ENCODE peak calls at places on chromosomes 12 and 14, in seven cellular contexts. One of them, this sample, is unnamed.

GRCh38 chr12:97300921-97301320 is 161.7 kb upstream of the RMST start:
- DNase-seq in DND-41: no peak
- DNase-seq in C1 segment of cervical spinal cord: no peak
- DNase-seq in NCI-H1092: no peak
- DNase-seq in lower lobe of right lung: no peak
- DNase-seq in activated T-cell treated with anti-CD3 and anti-CD28 coated beads, Interleukin-2, amount 50 U/mL, for 4 hours: no peak
- DNase-seq in NCI-H748 treated with DMSO at 0.1 percent for 48 hours: no peak
- DNase-seq in this sample: no peak

GRCh38 chr12:109962388-109962787 is 33.8 kb downstream of the GIT2 start:
- DNase-seq in activated T-cell treated with anti-CD3 and anti-CD28 coated beads, Interleukin-2, amount 50 U/mL, for 4 hours: no peak
- DNase-seq in DND-41: no peak
- DNase-seq in NCI-H1092: no peak
- DNase-seq in C1 segment of cervical spinal cord: no peak
- DNase-seq in lower lobe of right lung: no peak
- DNase-seq in NCI-H748 treated with DMSO at 0.1 percent for 48 hours: no peak
- DNase-seq in this sample: no peak

GRCh38 chr14:68941820-68942219 is 37.3 kb downstream of the ACTN1 start:
- DNase-seq in NCI-H1092: no peak
- DNase-seq in lower lobe of right lung: no peak
- DNase-seq in activated T-cell treated with anti-CD3 and anti-CD28 coated beads, Interleukin-2, amount 50 U/mL, for 4 hours: no peak
- DNase-seq in C1 segment of cervical spinal cord: no peak
- DNase-seq in DND-41: no peak
- DNase-seq in NCI-H748 treated with DMSO at 0.1 percent for 48 hours: no peak
- DNase-seq in this sample: no peak

GRCh38 chr12:65879878-65880277 is 55.6 kb downstream of the HMGA2 start:
- DNase-seq in NCI-H748 treated with DMSO at 0.1 percent for 48 hours: no peak
- DNase-seq in C1 segment of cervical spinal cord: no peak
- DNase-seq in lower lobe of right lung: no peak
- DNase-seq in NCI-H1092: no peak
- DNase-seq in activated T-cell treated with anti-CD3 and anti-CD28 coated beads, Interleukin-2, amount 50 U/mL, for 4 hours: no peak
- DNase-seq in DND-41: no peak
- DNase-seq in this sample: no peak

GRCh38 chr12:42962384-42962783 is 372.8 kb upstream of the PRICKLE1 start:
- DNase-seq in C1 segment of cervical spinal cord: no peak
- DNase-seq in NCI-H1092: no peak
- DNase-seq in DND-41: no peak
- DNase-seq in activated T-cell treated with anti-CD3 and anti-CD28 coated beads, Interleukin-2, amount 50 U/mL, for 4 hours: no peak
- DNase-seq in NCI-H748 treated with DMSO at 0.1 percent for 48 hours: no peak
- DNase-seq in lower lobe of right lung: no peak
- DNase-seq in this sample: no peak

GRCh38 chr12:117119592-117120198 is 20.5 kb upstream of the TESC start:
- DNase-seq in NCI-H748 treated with DMSO at 0.1 percent for 48 hours: peak
- DNase-seq in lower lobe of right lung: no peak
- DNase-seq in NCI-H1092: no peak
- DNase-seq in DND-41: peak
- DNase-seq in C1 segment of cervical spinal cord: peak
- DNase-seq in activated T-cell treated with anti-CD3 and anti-CD28 coated beads, Interleukin-2, amount 50 U/mL, for 4 hours: peak
- DNase-seq in this sample: peak

GRCh38 chr12:52846356-52846970 is 2.3 kb downstream of the KRT78 start:
- DNase-seq in lower lobe of right lung: no peak
- DNase-seq in NCI-H748 treated with DMSO at 0.1 percent for 48 hours: no peak
- DNase-seq in activated T-cell treated with anti-CD3 and anti-CD28 coated beads, Interleukin-2, amount 50 U/mL, for 4 hours: no peak
- DNase-seq in NCI-H1092: no peak
- DNase-seq in C1 segment of cervical spinal cord: no peak
- DNase-seq in DND-41: no peak
- DNase-seq in this sample: peak

GRCh38 chr12:31928246-31929139 is 30.7 kb upstream of the RESF1 start:
- DNase-seq in lower lobe of right lung: no peak
- DNase-seq in DND-41: no peak
- DNase-seq in activated T-cell treated with anti-CD3 and anti-CD28 coated beads, Interleukin-2, amount 50 U/mL, for 4 hours: peak
- DNase-seq in NCI-H748 treated with DMSO at 0.1 percent for 48 hours: no peak
- DNase-seq in NCI-H1092: no peak
- DNase-seq in C1 segment of cervical spinal cord: no peak
- DNase-seq in this sample: no peak

GRCh38 chr12:98465950-98466349 is 49.4 kb upstream of the TMPO start:
- DNase-seq in lower lobe of right lung: no peak
- DNase-seq in C1 segment of cervical spinal cord: no peak
- DNase-seq in DND-41: no peak
- DNase-seq in activated T-cell treated with anti-CD3 and anti-CD28 coated beads, Interleukin-2, amount 50 U/mL, for 4 hours: no peak
- DNase-seq in NCI-H1092: no peak
- DNase-seq in NCI-H748 treated with DMSO at 0.1 percent for 48 hours: no peak
- DNase-seq in this sample: no peak

GRCh38 chr12:19620222-19620621 is 180.9 kb downstream of the AEBP2 start:
- DNase-seq in activated T-cell treated with anti-CD3 and anti-CD28 coated beads, Interleukin-2, amount 50 U/mL, for 4 hours: no peak
- DNase-seq in DND-41: no peak
- DNase-seq in NCI-H748 treated with DMSO at 0.1 percent for 48 hours: no peak
- DNase-seq in lower lobe of right lung: no peak
- DNase-seq in C1 segment of cervical spinal cord: no peak
- DNase-seq in NCI-H1092: no peak
- DNase-seq in this sample: no peak

GRCh38 chr12:121240484-121241202 is 30.7 kb downstream of the P2RX4 start:
- DNase-seq in NCI-H1092: no peak
- DNase-seq in lower lobe of right lung: peak
- DNase-seq in activated T-cell treated with anti-CD3 and anti-CD28 coated beads, Interleukin-2, amount 50 U/mL, for 4 hours: peak
- DNase-seq in C1 segment of cervical spinal cord: peak
- DNase-seq in NCI-H748 treated with DMSO at 0.1 percent for 48 hours: no peak
- DNase-seq in DND-41: no peak
- DNase-seq in this sample: no peak

GRCh38 chr12:94941440-94941862 is 62.0 kb downstream of the NDUFA12 start:
- DNase-seq in C1 segment of cervical spinal cord: no peak
- DNase-seq in activated T-cell treated with anti-CD3 and anti-CD28 coated beads, Interleukin-2, amount 50 U/mL, for 4 hours: peak
- DNase-seq in DND-41: no peak
- DNase-seq in NCI-H748 treated with DMSO at 0.1 percent for 48 hours: peak
- DNase-seq in lower lobe of right lung: no peak
- DNase-seq in NCI-H1092: no peak
- DNase-seq in this sample: no peak

GRCh38 chr12:109795023-109795422 is 38.2 kb downstream of the TRPV4 start:
- DNase-seq in lower lobe of right lung: no peak
- DNase-seq in NCI-H1092: no peak
- DNase-seq in activated T-cell treated with anti-CD3 and anti-CD28 coated beads, Interleukin-2, amount 50 U/mL, for 4 hours: no peak
- DNase-seq in C1 segment of cervical spinal cord: no peak
- DNase-seq in DND-41: no peak
- DNase-seq in NCI-H748 treated with DMSO at 0.1 percent for 48 hours: no peak
- DNase-seq in this sample: no peak

GRCh38 chr12:57554453-57554852 is 4.6 kb downstream of the KIF5A start:
- DNase-seq in DND-41: no peak
- DNase-seq in activated T-cell treated with anti-CD3 and anti-CD28 coated beads, Interleukin-2, amount 50 U/mL, for 4 hours: no peak
- DNase-seq in C1 segment of cervical spinal cord: no peak
- DNase-seq in NCI-H1092: no peak
- DNase-seq in lower lobe of right lung: no peak
- DNase-seq in NCI-H748 treated with DMSO at 0.1 percent for 48 hours: no peak
- DNase-seq in this sample: no peak